ENCODE peak calls at places on chromosomes 11 and 22, in five cellular contexts. A, K, J, F and R are unnamed samples.

GRCh38 chr11:94742645-94743044 is 25.5 kb upstream of the AMOTL1 start:
- DNase-seq in A (no peak), K (no peak), J (no peak), F (no peak), R (no peak)

GRCh38 chr22:49592780-49593501 is 234.7 kb downstream of the BRD1 start:
- DNase-seq in A (no peak), K (no peak), J (no peak), F (no peak), R (no peak)

GRCh38 chr11:133070053-133070713 is 462.1 kb downstream of the OPCML start:
- DNase-seq in A (no peak), K (no peak), J (no peak), F (peak), R (no peak)

GRCh38 chr11:12274056-12274455 is 103.3 kb upstream of the PARVA start:
- DNase-seq in A (peak), K (no peak), J (no peak), F (no peak), R (no peak)

GRCh38 chr11:27858901-27859300 is 158.6 kb upstream of the BDNF start:
- DNase-seq in A (no peak), K (no peak), J (no peak), F (no peak), R (no peak)

GRCh38 chr22:25745341-25746011 is 3.5 kb downstream of the MYO18B start:
- DNase-seq in A (no peak), K (peak), J (no peak), F (no peak), R (no peak)

GRCh38 chr11:111910637-111911562 is 670 bp downstream of the CRYAB start:
- DNase-seq in A (no peak), K (no peak), J (no peak), F (no peak), R (no peak)

GRCh38 chr11:114132427-114132826 is 72.9 kb downstream of the ZBTB16 start:
- DNase-seq in A (no peak), K (no peak), J (no peak), F (no peak), R (peak)

GRCh38 chr11:7668911-7669310 is 4.4 kb downstream of the CYB5R2 start:
- DNase-seq in A (no peak), K (no peak), J (no peak), F (no peak), R (no peak)

GRCh38 chr11:88709567-88709966 is 356.2 kb downstream of the GRM5 start:
- DNase-seq in A (no peak), K (no peak), J (no peak), F (peak), R (no peak)

GRCh38 chr11:114061053-114062049 is 1.8 kb downstream of the ZBTB16 start:
- DNase-seq in A (no peak), K (no peak), J (peak), F (peak), R (no peak)

GRCh38 chr11:35526370-35526792 is 965 bp upstream of the PAMR1 start:
- DNase-seq in A (no peak), K (peak), J (no peak), F (peak), R (no peak)

GRCh38 chr11:15471028-15471708 is 356.4 kb downstream of the INSC start:
- DNase-seq in A (no peak), K (no peak), J (no peak), F (no peak), R (no peak)
- TF ChIP-seq CTCF in A (no peak), K (no peak), J (no peak), F (no peak), R (no peak)

GRCh38 chr11:117426297-117426685 is 98.6 kb downstream of the CEP164 start:
- DNase-seq in A (peak), K (peak), J (peak), F (peak), R (peak)
- TF ChIP-seq CTCF in A (peak), K (peak), J (peak), F (peak), R (peak)

GRCh38 chr11:117849781-117850414 is 25.4 kb upstream of the FXYD2 start:
- DNase-seq in A (no peak), K (no peak), J (no peak), F (no peak), R (no peak)

GRCh38 chr11:117855452-117855851 is 21.0 kb downstream of the FXYD6 start:
- DNase-seq in A (no peak), K (no peak), J (no peak), F (peak), R (no peak)

GRCh38 chr11:117851852-117852251 is 24.6 kb downstream of the FXYD6 start:
- DNase-seq in A (no peak), K (no peak), J (no peak), F (no peak), R (no peak)

GRCh38 chr11:117852309-117852708 is 24.1 kb downstream of the FXYD6 start:
- DNase-seq in A (no peak), K (no peak), J (no peak), F (no peak), R (no peak)

DNA sequence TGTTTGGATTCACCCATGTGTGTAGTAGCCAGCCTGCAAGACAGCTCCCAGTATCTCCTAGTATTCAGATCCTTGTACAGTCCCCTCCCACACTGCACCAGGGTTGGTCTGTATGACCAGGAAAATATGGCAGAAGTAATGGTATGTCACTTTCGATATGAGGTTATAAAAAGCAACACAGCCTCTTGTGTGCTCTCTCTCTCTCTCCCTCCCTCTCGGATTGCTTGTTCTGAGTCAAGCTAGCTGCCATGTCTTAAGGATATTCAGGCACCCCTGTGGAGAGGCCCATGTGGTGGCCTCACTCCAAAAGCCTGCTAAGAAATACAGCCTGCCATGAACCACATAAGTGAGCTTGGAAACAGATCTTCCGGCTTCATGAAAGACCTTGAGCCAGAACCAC is 25.4 kb downstream of the FXYD6 start:
- DNase-seq in A (no peak), K (peak), J (no peak), F (peak), R (no peak)
- TF ChIP-seq CTCF in A (no peak), K (no peak), J (no peak), F (no peak), R (no peak)

GRCh38 chr11:96329419-96329818 is 13.6 kb downstream of the MAML2 start:
- DNase-seq in A (no peak), K (no peak), J (no peak), F (no peak), R (no peak)

GRCh38 chr11:96329855-96330510 is 13.0 kb downstream of the MAML2 start:
- DNase-seq in A (no peak), K (no peak), J (no peak), F (no peak), R (no peak)

GRCh38 chr11:96328395-96329010 is 14.5 kb downstream of the MAML2 start:
- DNase-seq in A (no peak), K (no peak), J (no peak), F (no peak), R (no peak)

GRCh38 chr11:96324912-96325311 is 18.1 kb downstream of the MAML2 start:
- DNase-seq in A (no peak), K (peak), J (no peak), F (no peak), R (no peak)

DNA sequence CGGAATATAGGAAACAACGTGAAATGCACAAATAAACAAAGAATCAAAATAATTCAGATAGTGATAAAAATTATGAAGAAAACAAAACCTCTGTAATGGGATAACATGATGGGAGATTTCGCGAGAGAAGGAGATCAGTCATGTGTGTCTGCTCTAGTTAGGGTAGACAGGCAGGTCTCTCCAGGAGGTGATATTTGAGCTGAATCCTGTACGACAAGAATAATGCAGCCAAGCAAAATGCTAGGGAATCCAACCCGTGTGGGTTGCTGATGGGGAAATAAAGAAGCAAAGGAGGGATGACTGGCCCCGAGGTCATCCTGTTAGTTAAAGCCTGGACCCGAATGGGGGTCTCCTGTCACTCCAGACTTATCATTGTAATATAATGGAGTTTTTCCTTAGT is 16.0 kb downstream of the MAML2 start:
- DNase-seq in A (no peak), K (no peak), J (no peak), F (no peak), R (no peak)
- TF ChIP-seq CTCF in A (no peak), K (no peak), J (no peak), F (no peak), R (no peak)